ENCODE peak calls at places on chromosomes 12 and 14, in six cellular contexts. Q, M, D, N, U and A are unnamed samples. For H3K9me3, the result is how much of the 10 kb centered on the place peaks cover.

GRCh38 chr12:45050751-45051489 is at the start of gene DBX2:
- DNase-seq in Q (no peak), M (no peak), D (no peak), N (peak), U (peak), A (no peak)

GRCh38 chr14:37992489-37992888 is 215.2 kb upstream of the SSTR1 start:
- DNase-seq in Q (no peak), M (no peak), D (no peak), N (no peak), U (no peak), A (no peak)

GRCh38 chr14:102063092-102063807 is 23.6 kb downstream of the HSP90AA1 start:
- DNase-seq in Q (peak), M (peak), D (peak), N (peak), U (peak), A (peak)

GRCh38 chr12:123131291-123131831 is 19.5 kb downstream of the PITPNM2 start:
- DNase-seq in Q (no peak), M (no peak), D (peak), N (no peak), U (no peak), A (no peak)

GRCh38 chr14:60658909-60659585 is 9.8 kb upstream of the SIX1 start:
- DNase-seq in Q (no peak), M (no peak), D (no peak), N (no peak), U (peak), A (no peak)

GRCh38 chr14:96083667-96084320 is 44.6 kb downstream of the C14orf132 start:
- DNase-seq in Q (no peak), M (no peak), D (no peak), N (no peak), U (no peak), A (no peak)

GRCh38 chr14:103711516-103712431 is 3.5 kb downstream of the XRCC3 start:
- DNase-seq in Q (no peak), M (no peak), D (no peak), N (no peak), U (no peak), A (no peak)

GRCh38 chr14:71319646-71320045 is 412.4 kb downstream of the PCNX1 start:
- DNase-seq in Q (peak), M (peak), D (no peak), N (peak), U (no peak), A (no peak)

GRCh38 chr14:51211149-51211548 is 28.9 kb upstream of the TMX1 start:
- DNase-seq in Q (no peak), M (no peak), D (no peak), N (peak), U (peak), A (no peak)

GRCh38 chr12:120940799-120941198 is 36.6 kb upstream of the SPPL3 start:
- DNase-seq in Q (no peak), M (no peak), D (no peak), N (peak), U (peak), A (no peak)

GRCh38 chr12:17215754-17216153 is 609.8 kb upstream of the LMO3 start:
- DNase-seq in Q (peak), M (no peak), D (no peak), N (no peak), U (no peak), A (no peak)

GRCh38 chr12:122891661-122892525 is 4.0 kb downstream of the VPS37B start:
- DNase-seq in Q (no peak), M (peak), D (peak), N (peak), U (peak), A (no peak)

GRCh38 chr14:40762177-40762576 is 844.5 kb upstream of the LRFN5 start:
- DNase-seq in Q (no peak), M (no peak), D (no peak), N (no peak), U (no peak), A (no peak)

GRCh38 chr14:64591809-64592208 is 42.0 kb downstream of the PPP1R36 start:
- DNase-seq in Q (no peak), M (no peak), D (no peak), N (peak), U (no peak), A (no peak)

GRCh38 chr14:21991130-21991529 is 317.5 kb upstream of the OR4E1 start:
- DNase-seq in Q (no peak), M (peak), D (no peak), N (no peak), U (no peak), A (no peak)

GRCh38 chr12:66768293-66768692 is 89.4 kb upstream of the GRIP1 start:
- DNase-seq in Q (no peak), M (no peak), D (no peak), N (no peak), U (no peak), A (no peak)

GRCh38 chr12:95335948-95336347 is 118.3 kb downstream of the VEZT start:
- DNase-seq in Q (no peak), M (no peak), D (no peak), N (no peak), U (peak), A (no peak)

GRCh38 chr14:104786091-104786586 is 9.4 kb downstream of the AKT1 start:
- DNase-seq in Q (no peak), M (no peak), D (no peak), N (no peak), U (no peak), A (no peak)

GRCh38 chr14:53109028-53109687 is 44.0 kb downstream of the DDHD1 start:
- DNase-seq in Q (no peak), M (peak), D (no peak), N (no peak), U (no peak), A (peak)

GRCh38 chr12:114888458-114888857 is 204.5 kb upstream of the TBX3 start:
- DNase-seq in Q (no peak), M (no peak), D (no peak), N (peak), U (peak), A (no peak)

GRCh38 chr12:104177663-104178501 is 37.7 kb upstream of the TXNRD1 start:
- DNase-seq in Q (no peak), M (no peak), D (no peak), N (peak), U (peak), A (no peak)

GRCh38 chr14:31954991-31955390 is 122.1 kb upstream of the ARHGAP5 start:
- DNase-seq in Q (no peak), M (no peak), D (no peak), N (peak), U (no peak), A (no peak)

GRCh38 chr12:51082561-51083139 is 746 bp downstream of the CSRNP2 start:
- DNase-seq in Q (no peak), M (no peak), D (peak), N (peak), U (peak), A (peak)

GRCh38 chr12:126019385-126019784 is 954.1 kb downstream of the AACS start:
- DNase-seq in Q (no peak), M (no peak), D (no peak), N (no peak), U (no peak), A (no peak)
- H3K9me3 ChIP-seq in Q (under half), M (under half), D (half or more), N (under half), U (under half), A (under half)

GRCh38 chr14:83255727-83256090 is 1722.1 kb upstream of the SEL1L start:
- DNase-seq in Q (no peak), M (no peak), D (no peak), N (no peak), U (no peak), A (no peak)
- H3K9me3 ChIP-seq in Q (under half), M (under half), D (under half), N (under half), U (under half), A (under half)

GRCh38 chr12:131124487-131125280 is 171.0 kb downstream of the ADGRD1 start:
- DNase-seq in Q (no peak), M (no peak), D (no peak), N (no peak), U (no peak), A (no peak)

GRCh38 chr12:131120831-131121271 is 167.1 kb downstream of the ADGRD1 start:
- DNase-seq in Q (no peak), M (no peak), D (peak), N (no peak), U (no peak), A (no peak)

GRCh38 chr12:131121705-131122405 is 168.1 kb downstream of the ADGRD1 start:
- DNase-seq in Q (no peak), M (no peak), D (peak), N (no peak), U (no peak), A (no peak)

GRCh38 chr12:131123817-131124216 is 170.1 kb downstream of the ADGRD1 start:
- DNase-seq in Q (no peak), M (no peak), D (no peak), N (no peak), U (no peak), A (no peak)

DNA sequence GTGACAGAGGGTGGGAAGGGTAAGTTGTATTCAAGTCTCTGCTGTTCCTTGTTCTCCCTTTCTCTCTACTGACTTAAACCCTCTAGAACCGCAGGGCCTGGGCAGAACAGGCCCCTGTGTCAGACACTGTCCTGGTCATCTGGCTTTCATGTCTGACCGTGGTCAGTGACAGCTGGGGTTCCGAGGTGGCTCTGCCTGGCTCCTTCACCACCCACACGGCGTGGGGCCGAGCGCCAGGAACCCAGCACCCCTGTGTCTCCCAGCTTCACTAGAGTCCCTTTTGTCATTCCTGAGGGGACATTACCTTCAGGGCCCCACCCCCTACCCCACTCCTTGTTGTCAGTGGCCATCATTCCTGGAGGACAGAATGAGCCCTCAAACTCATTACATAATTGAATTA is 168.9 kb downstream of the ADGRD1 start:
- DNase-seq in Q (no peak), M (no peak), D (peak), N (no peak), U (no peak), A (no peak)
- H3K9me3 ChIP-seq in Q (under half), M (under half), D (under half), N (under half), U (under half), A (under half)

DNA sequence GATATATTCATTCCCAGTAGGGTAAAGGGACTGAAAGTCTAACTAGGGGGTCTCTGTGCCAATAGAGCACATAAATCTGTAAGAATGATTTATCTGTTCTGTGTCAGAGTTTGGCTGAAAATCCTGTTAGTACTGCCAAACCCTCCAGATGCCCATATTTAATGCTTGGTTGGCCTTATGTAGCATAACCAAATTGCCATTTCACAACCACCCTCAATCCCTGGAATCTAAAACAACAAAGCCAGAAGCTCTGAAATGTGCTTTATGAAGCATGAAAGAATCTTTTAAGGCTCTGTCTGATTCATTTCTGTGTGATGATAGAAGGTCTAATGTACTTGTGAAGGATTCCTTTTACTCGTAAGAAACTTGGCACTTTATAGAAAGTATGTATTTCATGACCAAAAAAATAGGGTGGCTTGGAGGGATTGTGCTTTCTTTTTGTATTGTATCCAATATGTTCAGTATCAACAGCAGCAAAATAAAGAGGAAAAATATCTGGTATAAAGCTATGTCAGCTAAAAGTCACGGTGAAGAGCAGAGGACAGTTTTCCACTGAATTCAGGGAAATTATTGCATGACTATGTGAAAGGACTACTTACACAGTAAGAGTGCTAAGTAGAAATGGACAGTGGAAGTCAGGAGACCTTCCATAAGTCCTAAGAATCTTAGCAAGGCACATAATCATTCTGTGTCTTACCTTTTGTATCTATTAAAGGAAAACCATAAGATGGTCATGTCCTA is 19.1 kb downstream of the TSHR start:
- DNase-seq in Q (no peak), M (no peak), D (no peak), N (peak), U (peak), A (no peak)
- H3K9me3 ChIP-seq in Q (under half), M (under half), D (under half), N (under half), U (under half), A (under half)

GRCh38 chr14:97274626-97275025 is 477.4 kb downstream of the VRK1 start:
- DNase-seq in Q (no peak), M (no peak), D (no peak), N (no peak), U (no peak), A (no peak)
- H3K9me3 ChIP-seq in Q (under half), M (under half), D (under half), N (under half), U (under half), A (under half)

GRCh38 chr12:29171421-29172258 is 22.6 kb downstream of the FAR2 start:
- DNase-seq in Q (no peak), M (no peak), D (no peak), N (no peak), U (no peak), A (no peak)
- H3K9me3 ChIP-seq in Q (under half), M (under half), D (half or more), N (under half), U (under half), A (under half)

GRCh38 chr12:132951649-132952048 is 4.5 kb downstream of the ZNF605 start:
- DNase-seq in Q (no peak), M (no peak), D (no peak), N (no peak), U (no peak), A (no peak)

GRCh38 chr12:132953163-132953425 is 3.0 kb downstream of the ZNF605 start:
- DNase-seq in Q (no peak), M (no peak), D (peak), N (no peak), U (no peak), A (no peak)

GRCh38 chr12:132949936-132950837 is 5.9 kb downstream of the ZNF605 start:
- DNase-seq in Q (no peak), M (no peak), D (peak), N (no peak), U (no peak), A (no peak)

GRCh38 chr12:132952371-132953162 is 3.5 kb downstream of the ZNF605 start:
- DNase-seq in Q (no peak), M (no peak), D (peak), N (no peak), U (no peak), A (no peak)

DNA sequence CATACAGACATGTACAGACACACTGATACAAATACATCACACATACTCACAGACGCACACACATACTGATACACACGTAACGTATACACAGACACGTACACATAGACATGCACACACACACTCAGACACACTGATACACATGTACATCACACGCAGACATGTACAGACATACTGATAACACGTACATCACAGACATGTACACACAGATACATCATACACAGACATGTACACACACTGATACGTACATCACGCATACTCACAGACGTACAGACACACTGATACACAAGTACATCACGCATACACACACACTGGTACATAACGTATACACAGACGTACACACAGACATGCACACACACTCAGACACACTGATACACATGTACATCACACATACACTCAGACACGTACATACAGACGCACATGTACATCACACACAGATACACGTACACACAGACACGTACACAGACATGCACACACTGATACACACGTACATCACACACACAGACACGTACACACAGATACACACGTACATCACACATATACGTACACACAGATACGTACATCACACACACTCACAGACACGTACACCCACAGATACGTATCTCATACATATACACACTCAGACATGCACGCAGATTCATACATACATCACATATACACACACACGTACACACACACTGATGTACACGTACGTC is 5.1 kb downstream of the ZNF605 start:
- DNase-seq in Q (no peak), M (no peak), D (peak), N (no peak), U (no peak), A (no peak)
- H3K9me3 ChIP-seq in Q (under half), M (under half), D (half or more), N (under half), U (under half), A (under half)

DNA sequence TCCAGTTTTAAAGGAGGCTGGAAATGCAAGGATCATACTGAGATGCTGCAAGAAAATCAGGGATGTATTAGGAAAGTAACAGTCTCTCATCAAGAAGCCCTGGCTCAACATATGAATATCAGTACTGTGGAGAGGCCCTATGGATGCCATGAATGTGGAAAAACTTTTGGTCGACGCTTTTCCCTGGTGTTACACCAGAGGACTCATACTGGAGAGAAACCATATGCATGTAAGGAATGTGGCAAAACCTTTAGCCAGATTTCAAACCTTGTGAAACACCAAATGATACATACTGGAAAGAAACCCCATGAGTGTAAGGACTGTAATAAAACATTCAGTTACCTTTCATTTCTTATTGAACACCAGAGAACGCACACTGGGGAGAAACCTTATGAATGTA is 24.5 kb downstream of the ZNF891 start:
- DNase-seq in Q (no peak), M (no peak), D (no peak), N (peak), U (peak), A (no peak)
- H3K9me3 ChIP-seq in Q (half or more), M (under half), D (half or more), N (under half), U (under half), A (half or more)

DNA sequence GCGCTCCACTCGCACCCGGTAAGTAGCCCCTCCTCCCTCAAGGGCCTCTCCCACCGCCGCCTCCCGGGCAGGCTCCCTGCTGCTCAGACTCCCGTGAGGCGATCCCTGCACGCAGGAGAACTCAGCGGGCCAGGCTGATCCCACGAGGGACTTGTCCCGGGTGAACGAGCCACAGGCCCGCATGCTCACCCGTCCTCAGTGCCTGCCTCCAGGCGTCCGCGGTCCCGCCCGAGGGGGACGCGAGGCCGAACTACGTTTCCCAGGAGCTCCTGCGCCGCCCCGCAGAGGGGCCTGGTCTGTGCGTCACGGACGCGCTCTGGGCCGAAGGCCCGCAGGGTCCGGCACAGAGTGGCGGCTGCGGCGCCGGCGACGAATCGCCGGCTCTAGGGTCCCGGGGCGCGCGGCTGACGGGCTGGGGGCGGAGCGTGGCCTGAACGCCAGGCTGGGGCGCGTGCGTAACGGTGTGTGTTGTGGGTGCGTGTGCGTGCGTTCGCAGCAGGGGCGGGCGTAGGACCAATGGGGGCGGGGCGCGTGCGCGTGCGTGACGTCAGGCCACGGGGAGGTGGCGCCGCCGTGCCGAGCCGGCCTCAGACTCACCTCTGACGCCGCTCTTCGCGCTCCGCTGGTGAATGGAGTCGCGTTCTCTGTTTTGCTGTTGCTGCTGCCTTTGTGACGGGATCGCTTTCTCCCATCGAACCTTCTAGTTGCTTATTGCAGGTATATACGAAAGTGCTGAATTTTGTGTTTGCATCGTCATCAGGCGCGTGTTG is at the start of the genes ZNF10 and ZNF891:
- DNase-seq in Q (peak), M (peak), D (peak), N (peak), U (peak), A (peak)
- H3K9me3 ChIP-seq in Q (under half), M (under half), D (half or more), N (under half), U (under half), A (under half)